ENCODE peak calls at places on chromosomes 11 and 22, in four cellular contexts. One of them, this sample, is unnamed.

GRCh38 chr11:12215192-12215591 is 104.8 kb downstream of the MICAL2 start:
- DNase-seq in NCI-H1417: peak; percentile 95
- DNase-seq in T-helper 2 cell: no peak
- DNase-seq in suprapubic skin: no peak
- DNase-seq in this sample: no peak

GRCh38 chr11:134244593-134244992 is 8.6 kb downstream of the THYN1 start:
- DNase-seq in NCI-H1417: no peak
- DNase-seq in T-helper 2 cell: peak; percentile 57
- DNase-seq in suprapubic skin: peak; percentile 69
- DNase-seq in this sample: peak; percentile 30

GRCh38 chr22:27247691-27248434 is 553.7 kb downstream of the MN1 start:
- DNase-seq in T-helper 2 cell: no peak
- DNase-seq in NCI-H1417: no peak
- DNase-seq in suprapubic skin: no peak
- DNase-seq in this sample: no peak

GRCh38 chr11:66720223-66720898 is 8.7 kb downstream of the SPTBN2 start:
- DNase-seq in NCI-H1417: peak; percentile 98
- DNase-seq in T-helper 2 cell: peak; percentile 83
- DNase-seq in suprapubic skin: no peak
- DNase-seq in this sample: no peak

GRCh38 chr11:116454020-116454645 is 318.7 kb downstream of the BUD13 start:
- DNase-seq in T-helper 2 cell: peak; percentile 16
- DNase-seq in NCI-H1417: peak; percentile 77
- DNase-seq in suprapubic skin: no peak
- DNase-seq in this sample: no peak

GRCh38 chr22:27378343-27378800 is 423.2 kb downstream of the MN1 start:
- DNase-seq in suprapubic skin: no peak
- DNase-seq in T-helper 2 cell: no peak
- DNase-seq in NCI-H1417: peak; percentile 4
- DNase-seq in this sample: no peak

GRCh38 chr11:128881221-128881620 is 9.9 kb upstream of the KCNJ5 start:
- DNase-seq in T-helper 2 cell: no peak
- DNase-seq in suprapubic skin: no peak
- DNase-seq in NCI-H1417: no peak
- DNase-seq in this sample: no peak

GRCh38 chr11:78567209-78567608 is 7.5 kb downstream of the NARS2 start:
- DNase-seq in T-helper 2 cell: no peak
- DNase-seq in suprapubic skin: no peak
- DNase-seq in NCI-H1417: no peak
- DNase-seq in this sample: no peak

GRCh38 chr22:22902247-22902962 is 14.8 kb downstream of the IGLL5 start:
- DNase-seq in NCI-H1417: peak; percentile 7
- DNase-seq in T-helper 2 cell: no peak
- DNase-seq in suprapubic skin: no peak
- DNase-seq in this sample: no peak

GRCh38 chr11:103601230-103601846 is 435.1 kb upstream of the DDI1 start:
- DNase-seq in T-helper 2 cell: peak; percentile 35
- DNase-seq in suprapubic skin: no peak
- DNase-seq in NCI-H1417: peak; percentile 80
- DNase-seq in this sample: peak; percentile 56

This sample was measured in GF-D8.